ENCODE peak calls at places on chromosomes 4 and X, in ten cellular contexts. J, N, Q, G, V, F, S, D, U and Z are unnamed samples.

GRCh38 chrX:13473666-13474516 is 95.5 kb upstream of the EGFL6 start:
- DNase-seq in G (no peak), F (peak), S (peak), J (no peak), D (peak), V (peak), Q (no peak), U (no peak), N (peak), Z (no peak)

GRCh38 chrX:119194631-119195030 is 41.5 kb upstream of the PGRMC1 start:
- DNase-seq in N (peak), G (no peak), S (no peak), J (no peak), D (no peak), F (peak), U (no peak), Q (no peak), V (no peak), Z (no peak)

GRCh38 chr4:116952530-116953108 is 132.8 kb downstream of the TRAM1L1 start:
- DNase-seq in J (no peak), U (no peak), N (no peak), F (no peak), Q (no peak), S (no peak), V (no peak), D (no peak), G (no peak), Z (no peak)

GRCh38 chrX:132837126-132837525 is 121.3 kb downstream of the HS6ST2 start:
- DNase-seq in F (peak), Q (peak), N (peak), J (no peak), D (peak), V (no peak), S (peak), G (no peak), U (no peak), Z (no peak)

GRCh38 chr4:187811586-187811985 is 184.0 kb upstream of the ZFP42 start:
- DNase-seq in J (no peak), F (no peak), S (no peak), U (no peak), N (no peak), G (no peak), D (no peak), Q (no peak), V (no peak), Z (no peak)

GRCh38 chrX:41014776-41015175 is 70.5 kb upstream of the USP9X start:
- DNase-seq in G (no peak), F (peak), N (peak), J (no peak), V (no peak), Q (peak), U (no peak), S (no peak), D (no peak), Z (no peak)

GRCh38 chr4:158315706-158316105 is 105.4 kb downstream of the TMEM144 start:
- DNase-seq in N (peak), G (no peak), J (no peak), D (peak), Q (peak), S (peak), U (no peak), V (no peak), F (peak), Z (peak)

GRCh38 chrX:47143894-47144625 is 442 bp downstream of the NDUFB11 start:
- DNase-seq in F (peak), Q (peak), G (peak), V (no peak), D (peak), J (peak), U (peak), S (no peak), N (peak), Z (no peak)

GRCh38 chr4:130419576-130419975 is 1323.6 kb downstream of the C4orf33 start:
- DNase-seq in U (no peak), V (no peak), S (no peak), J (no peak), Q (no peak), F (no peak), D (peak), N (no peak), G (no peak), Z (no peak)

GRCh38 chrX:150872773-150873336 is 25.6 kb downstream of the CD99L2 start:
- DNase-seq in Q (no peak), V (no peak), F (no peak), N (no peak), U (no peak), G (no peak), S (no peak), D (no peak), J (no peak), Z (no peak)

GRCh38 chr4:139962130-139962684 is 191.8 kb downstream of the MAML3 start:
- DNase-seq in Q (no peak), J (no peak), V (no peak), N (no peak), S (no peak), U (no peak), F (no peak), G (no peak), D (no peak), Z (no peak)

GRCh38 chr4:86033171-86033570 is 326.7 kb downstream of the MAPK10 start:
- DNase-seq in F (peak), S (peak), V (no peak), D (peak), Q (no peak), N (peak), G (peak), J (peak), U (peak), Z (peak)

GRCh38 chrX:115357316-115357715 is 67.8 kb downstream of the LUZP4 start:
- DNase-seq in J (no peak), D (no peak), V (no peak), N (peak), G (no peak), Q (no peak), U (no peak), S (no peak), F (no peak), Z (no peak)

GRCh38 chr4:106587558-106587957 is 219.0 kb upstream of the GIMD1 start:
- DNase-seq in V (no peak), F (peak), N (peak), J (no peak), S (peak), Q (peak), U (no peak), D (peak), G (no peak), Z (peak)

GRCh38 chrX:9465380-9466114 is 689 bp downstream of the TBL1X start:
- DNase-seq in S (no peak), Q (no peak), D (no peak), J (peak), U (no peak), F (no peak), V (peak), N (peak), G (peak), Z (no peak)

GRCh38 chr4:141028024-141028529 is 105.2 kb downstream of the RNF150 start:
- DNase-seq in U (no peak), G (no peak), J (no peak), S (no peak), Q (peak), N (peak), D (peak), V (no peak), F (peak), Z (peak)

GRCh38 chr4:11072426-11072825 is 356.3 kb downstream of the HS3ST1 start:
- DNase-seq in U (no peak), G (no peak), V (no peak), Q (no peak), J (no peak), D (no peak), F (no peak), S (no peak), N (no peak), Z (no peak)

GRCh38 chr4:55635760-55636621 is at the start of gene NMU:
- DNase-seq in U (peak), D (peak), Q (peak), S (no peak), N (peak), G (peak), J (peak), V (no peak), F (no peak), Z (no peak)

GRCh38 chr4:131091896-131092295 is 1995.9 kb downstream of the C4orf33 start:
- DNase-seq in S (no peak), U (no peak), V (peak), D (peak), G (no peak), N (peak), J (no peak), Q (peak), F (no peak), Z (peak)

GRCh38 chr4:23890369-23891063 is 669 bp upstream of the PPARGC1A start:
- DNase-seq in D (peak), Q (no peak), U (no peak), N (no peak), G (no peak), V (no peak), J (no peak), F (no peak), S (no peak), Z (no peak)

GRCh38 chr4:26192921-26193894 is 127.6 kb upstream of the RBPJ start:
- DNase-seq in U (no peak), V (no peak), F (peak), G (no peak), Q (no peak), N (peak), D (no peak), S (no peak), J (no peak), Z (no peak)

GRCh38 chrX:68935362-68935761 is 106.5 kb downstream of the EFNB1 start:
- DNase-seq in N (no peak), S (no peak), Q (peak), J (no peak), G (peak), U (peak), V (no peak), F (no peak), D (no peak), Z (no peak)

GRCh38 chr4:12734586-12734985 is 749.6 kb downstream of the RAB28 start:
- DNase-seq in F (no peak), N (no peak), D (no peak), U (no peak), Q (no peak), G (no peak), J (no peak), V (peak), S (no peak), Z (no peak)

GRCh38 chrX:70554081-70554480 is 109.4 kb downstream of the DLG3 start:
- DNase-seq in D (peak), U (no peak), G (no peak), N (peak), S (peak), F (peak), V (no peak), J (no peak), Q (peak), Z (no peak)

GRCh38 chrX:13898084-13898483 is 81.2 kb upstream of the GPM6B start:
- DNase-seq in N (peak), D (no peak), Q (no peak), S (peak), G (no peak), U (peak), J (no peak), V (peak), F (peak), Z (peak)

GRCh38 chrX:120769576-120770341 is 105.9 kb downstream of the CT47B1 start:
- DNase-seq in V (peak), F (peak), U (peak), J (no peak), D (peak), G (no peak), N (peak), S (peak), Q (peak), Z (no peak)

GRCh38 chr4:121113680-121114079 is 41.3 kb upstream of the NDNF start:
- DNase-seq in F (no peak), N (no peak), Q (no peak), S (no peak), G (no peak), J (no peak), U (no peak), V (no peak), D (no peak), Z (no peak)

GRCh38 chr4:6252051-6252450 is 17.6 kb upstream of the WFS1 start:
- DNase-seq in G (no peak), V (no peak), D (no peak), N (no peak), J (no peak), U (no peak), S (no peak), F (no peak), Q (no peak), Z (no peak)

GRCh38 chr4:56182356-56182755 is 204.9 kb downstream of the AASDH start:
- DNase-seq in V (no peak), N (no peak), D (no peak), U (no peak), F (no peak), S (no peak), J (no peak), G (no peak), Q (no peak), Z (no peak)

GRCh38 chr4:3436798-3437581 is 4.8 kb upstream of the HGFAC start:
- DNase-seq in N (peak), S (peak), V (no peak), G (peak), D (peak), J (peak), Q (peak), F (peak), U (peak), Z (no peak)

GRCh38 chrX:85024044-85024443 is 20.4 kb downstream of the APOOL start:
- DNase-seq in G (no peak), D (peak), V (no peak), J (no peak), Q (no peak), N (peak), U (no peak), F (peak), S (no peak), Z (no peak)

GRCh38 chr4:39151120-39151713 is 31.1 kb upstream of the WDR19 start:
- DNase-seq in V (peak), G (no peak), Q (peak), N (peak), J (no peak), U (no peak), S (no peak), F (peak), D (peak), Z (peak)

GRCh38 chr4:1872918-1873269 is 1.7 kb downstream of the NSD2 start:
- DNase-seq in J (no peak), D (peak), G (no peak), S (peak), Q (peak), N (peak), F (peak), U (no peak), V (peak), Z (peak)

GRCh38 chrX:30831082-30831481 is 58.0 kb downstream of the TAB3 start:
- DNase-seq in G (no peak), U (no peak), F (no peak), Q (no peak), V (no peak), J (no peak), D (no peak), N (no peak), S (no peak), Z (no peak)

GRCh38 chrX:69150294-69150960 is 14.8 kb downstream of the PJA1 start:
- DNase-seq in U (no peak), F (no peak), S (no peak), Q (peak), G (no peak), J (no peak), D (no peak), N (no peak), V (no peak), Z (no peak)

DNA sequence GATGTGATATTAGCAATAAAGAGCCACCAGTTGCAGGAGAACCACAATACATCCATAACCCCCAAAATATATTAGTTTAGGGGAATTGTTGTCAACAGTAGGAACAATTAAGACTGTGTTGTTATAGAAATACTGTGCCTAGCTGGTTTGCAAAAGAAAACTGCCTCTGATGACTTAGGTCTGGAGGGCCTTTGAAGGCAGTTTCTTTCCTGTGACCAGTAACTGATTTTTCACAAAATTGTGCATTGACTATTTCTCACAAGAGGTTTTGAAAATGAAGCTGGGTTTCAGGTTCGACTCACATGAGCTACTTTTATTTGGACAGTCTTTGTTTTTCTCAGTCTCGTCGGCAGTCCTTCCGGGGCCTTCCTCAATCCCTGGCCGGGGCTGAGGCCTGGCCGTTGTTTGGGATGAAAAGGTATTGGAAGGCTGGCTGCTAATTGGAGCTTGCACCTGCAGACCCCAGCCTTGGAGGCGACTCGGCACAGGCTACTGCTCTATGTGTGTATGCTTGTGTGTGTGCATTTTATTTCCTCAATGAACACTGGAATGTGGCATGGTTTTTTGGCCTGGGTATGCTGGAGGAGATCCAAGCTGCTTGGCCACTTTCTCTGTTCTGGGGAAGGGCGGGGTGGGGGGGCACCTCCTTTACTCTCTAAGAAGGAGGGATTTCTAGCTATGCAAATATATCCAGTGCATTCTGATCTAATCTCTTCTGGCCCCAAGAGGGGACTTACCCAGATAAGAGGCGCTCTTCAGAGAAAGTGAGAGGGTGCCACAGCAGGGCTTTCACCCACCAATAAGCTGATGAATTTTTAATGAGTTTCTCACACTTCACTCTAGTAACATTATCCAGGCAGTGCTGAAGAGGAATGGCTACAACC is 49.5 kb upstream of the LNX1 start:
- DNase-seq in N (no peak), D (no peak), J (no peak), S (no peak), U (no peak), F (no peak), Q (no peak), G (no peak), V (no peak), Z (no peak)
- H3K4me3 ChIP-seq in N (no peak), D (no peak), J (no peak), S (no peak), U (no peak), F (no peak), Q (no peak), G (no peak), V (no peak), Z (no peak)

GRCh38 chrX:281166-281999 is at the start of gene PLCXD1:
- DNase-seq in V (peak), J (peak), Q (no peak), S (no peak), N (peak), G (no peak), F (no peak), D (peak), U (no peak), Z (no peak)
- H3K4me3 ChIP-seq in V (peak), J (no peak), Q (no peak), S (peak), N (peak), G (no peak), F (peak), D (peak), U (peak), Z (peak)

GRCh38 chr4:122710434-122711308 is 21.8 kb upstream of the BBS12 start:
- DNase-seq in U (no peak), V (no peak), G (no peak), J (no peak), D (peak), N (peak), S (peak), F (no peak), Q (peak), Z (no peak)
- H3K4me3 ChIP-seq in U (no peak), V (no peak), G (no peak), J (no peak), D (no peak), N (peak), S (peak), F (no peak), Q (no peak), Z (peak)

GRCh38 chrX:139327355-139327754 is 203.2 kb upstream of the F9 start:
- DNase-seq in J (no peak), V (no peak), S (no peak), Q (no peak), D (no peak), U (no peak), N (no peak), G (no peak), F (no peak), Z (no peak)

GRCh38 chrX:139324756-139325155 is 205.8 kb upstream of the F9 start:
- DNase-seq in U (no peak), F (no peak), D (no peak), S (no peak), Q (no peak), J (no peak), N (no peak), V (no peak), G (no peak), Z (no peak)
- H3K4me3 ChIP-seq in U (no peak), F (no peak), D (no peak), S (no peak), Q (no peak), J (no peak), N (no peak), V (no peak), G (no peak), Z (no peak)

GRCh38 chrX:28585767-28586166 is 1.5 kb upstream of the IL1RAPL1 start:
- DNase-seq in G (no peak), S (no peak), U (no peak), D (no peak), Q (no peak), F (no peak), V (no peak), J (no peak), N (no peak), Z (no peak)
- H3K4me3 ChIP-seq in G (no peak), S (peak), U (no peak), D (peak), Q (no peak), F (no peak), V (no peak), J (no peak), N (no peak), Z (peak)

GRCh38 chrX:97159916-97160800 is 276.4 kb downstream of the RPA4 start:
- DNase-seq in Q (no peak), G (peak), F (no peak), S (no peak), J (no peak), V (no peak), U (no peak), D (no peak), N (no peak), Z (no peak)
- H3K4me3 ChIP-seq in Q (no peak), G (no peak), F (no peak), S (no peak), J (no peak), V (no peak), U (no peak), D (no peak), N (no peak), Z (no peak)

GRCh38 chrX:11867610-11868345 is 109.7 kb downstream of the MSL3 start:
- DNase-seq in S (no peak), J (no peak), G (no peak), Q (no peak), D (no peak), F (no peak), N (no peak), V (no peak), U (no peak), Z (no peak)

DNA sequence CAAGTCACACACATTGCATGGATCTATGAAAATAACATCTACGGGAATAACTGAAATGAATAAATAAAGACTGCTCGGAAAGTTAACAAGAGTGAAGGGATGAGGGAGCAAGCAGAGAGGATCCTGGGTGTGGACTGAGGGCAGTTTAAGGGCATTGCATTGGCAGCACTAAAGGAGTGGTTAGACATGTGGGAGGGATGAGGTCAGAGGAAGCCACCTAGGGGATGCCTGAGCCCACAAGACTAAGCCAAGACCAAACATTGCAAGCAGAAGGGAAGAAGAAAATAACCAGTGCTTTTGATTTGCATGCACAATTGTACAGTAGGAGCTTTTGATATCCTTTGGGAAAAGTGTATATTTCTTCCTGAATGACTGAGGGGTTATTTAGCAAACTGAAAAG is 106.1 kb downstream of the MSL3 start:
- DNase-seq in G (no peak), S (no peak), J (no peak), V (no peak), Q (no peak), N (no peak), U (no peak), D (no peak), F (no peak), Z (no peak)
- H3K4me3 ChIP-seq in G (no peak), S (no peak), J (no peak), V (no peak), Q (no peak), N (no peak), U (no peak), D (no peak), F (no peak), Z (no peak)